ENCODE peak calls at places on chromosome 22, in ten cellular contexts. X, T, M, Q, G, H, U, F, N and W are unnamed samples.

GRCh38 chr22:36925388-36926290 is 12.2 kb downstream of the CSF2RB start:
- DNase-seq in X (no peak), T (peak), M (peak), Q (peak), G (no peak), H (no peak), U (no peak), F (peak), N (no peak), W (peak)

GRCh38 chr22:35523167-35523928 is 17.3 kb upstream of the RASD2 start:
- DNase-seq in X (no peak), T (no peak), M (no peak), Q (no peak), G (no peak), H (no peak), U (no peak), F (no peak), N (no peak), W (no peak)

GRCh38 chr22:22745225-22746060 is 101.0 kb downstream of the GGTLC2 start:
- DNase-seq in X (peak), T (peak), M (peak), Q (peak), G (peak), H (no peak), U (no peak), F (peak), N (peak), W (peak)

GRCh38 chr22:29143848-29144785 is 61.6 kb upstream of the EMID1 start:
- DNase-seq in X (no peak), T (no peak), M (no peak), Q (no peak), G (no peak), H (no peak), U (no peak), F (no peak), N (no peak), W (no peak)

GRCh38 chr22:49966716-49967332 is 6.3 kb downstream of the PIM3 start:
- DNase-seq in X (peak), T (no peak), M (no peak), Q (no peak), G (no peak), H (peak), U (peak), F (peak), N (peak), W (no peak)

GRCh38 chr22:25976346-25976745 is 192.9 kb upstream of the SEZ6L start:
- DNase-seq in X (no peak), T (no peak), M (no peak), Q (no peak), G (no peak), H (no peak), U (no peak), F (no peak), N (no peak), W (no peak)

GRCh38 chr22:44723801-44724200 is 21.8 kb downstream of the PRR5 start:
- DNase-seq in X (no peak), T (peak), M (no peak), Q (peak), G (peak), H (no peak), U (no peak), F (no peak), N (no peak), W (peak)

GRCh38 chr22:50600541-50600940 is at the start of gene MAPK8IP2:
- DNase-seq in X (no peak), T (no peak), M (no peak), Q (peak), G (no peak), H (no peak), U (peak), F (no peak), N (peak), W (no peak)

GRCh38 chr22:40855960-40856512 is 403 bp downstream of the ST13 start:
- DNase-seq in X (peak), T (peak), M (peak), Q (no peak), G (peak), H (peak), U (peak), F (peak), N (peak), W (no peak)

GRCh38 chr22:49930596-49931412 is 12.4 kb downstream of the CRELD2 start:
- DNase-seq in X (no peak), T (peak), M (peak), Q (peak), G (peak), H (peak), U (peak), F (peak), N (peak), W (peak)

GRCh38 chr22:43473441-43473840 is 61.6 kb downstream of the MPPED1 start:
- DNase-seq in X (no peak), T (no peak), M (no peak), Q (no peak), G (no peak), H (no peak), U (no peak), F (no peak), N (no peak), W (no peak)

GRCh38 chr22:40239345-40239683 is 61.6 kb downstream of the TNRC6B start:
- DNase-seq in X (no peak), T (no peak), M (no peak), Q (no peak), G (no peak), H (no peak), U (no peak), F (no peak), N (no peak), W (no peak)

GRCh38 chr22:49331878-49332277 is 495.8 kb downstream of the BRD1 start:
- DNase-seq in X (no peak), T (no peak), M (no peak), Q (no peak), G (no peak), H (no peak), U (peak), F (no peak), N (no peak), W (no peak)

GRCh38 chr22:49701380-49702067 is 126.1 kb downstream of the BRD1 start:
- DNase-seq in X (no peak), T (no peak), M (peak), Q (peak), G (no peak), H (no peak), U (no peak), F (no peak), N (no peak), W (no peak)

GRCh38 chr22:36873614-36874308 is 13.0 kb downstream of the NCF4 start:
- DNase-seq in X (peak), T (peak), M (peak), Q (peak), G (peak), H (no peak), U (no peak), F (peak), N (peak), W (peak)

GRCh38 chr22:32992821-32993220 is 65.4 kb downstream of the SYN3 start:
- DNase-seq in X (no peak), T (no peak), M (no peak), Q (no peak), G (no peak), H (no peak), U (no peak), F (no peak), N (no peak), W (no peak)

GRCh38 chr22:20526305-20526627 is 18.9 kb downstream of the MED15 start:
- DNase-seq in X (no peak), T (no peak), M (no peak), Q (no peak), G (no peak), H (no peak), U (no peak), F (no peak), N (no peak), W (no peak)

GRCh38 chr22:20525048-20525447 is 17.6 kb downstream of the MED15 start:
- DNase-seq in X (no peak), T (no peak), M (no peak), Q (no peak), G (no peak), H (no peak), U (no peak), F (no peak), N (no peak), W (no peak)

GRCh38 chr22:20524004-20524481 is 16.6 kb downstream of the MED15 start:
- DNase-seq in X (no peak), T (peak), M (no peak), Q (peak), G (peak), H (no peak), U (no peak), F (peak), N (no peak), W (no peak)

GRCh38 chr22:20528405-20528978 is 21.1 kb downstream of the MED15 start:
- DNase-seq in X (no peak), T (no peak), M (no peak), Q (no peak), G (no peak), H (no peak), U (no peak), F (no peak), N (no peak), W (no peak)

DNA sequence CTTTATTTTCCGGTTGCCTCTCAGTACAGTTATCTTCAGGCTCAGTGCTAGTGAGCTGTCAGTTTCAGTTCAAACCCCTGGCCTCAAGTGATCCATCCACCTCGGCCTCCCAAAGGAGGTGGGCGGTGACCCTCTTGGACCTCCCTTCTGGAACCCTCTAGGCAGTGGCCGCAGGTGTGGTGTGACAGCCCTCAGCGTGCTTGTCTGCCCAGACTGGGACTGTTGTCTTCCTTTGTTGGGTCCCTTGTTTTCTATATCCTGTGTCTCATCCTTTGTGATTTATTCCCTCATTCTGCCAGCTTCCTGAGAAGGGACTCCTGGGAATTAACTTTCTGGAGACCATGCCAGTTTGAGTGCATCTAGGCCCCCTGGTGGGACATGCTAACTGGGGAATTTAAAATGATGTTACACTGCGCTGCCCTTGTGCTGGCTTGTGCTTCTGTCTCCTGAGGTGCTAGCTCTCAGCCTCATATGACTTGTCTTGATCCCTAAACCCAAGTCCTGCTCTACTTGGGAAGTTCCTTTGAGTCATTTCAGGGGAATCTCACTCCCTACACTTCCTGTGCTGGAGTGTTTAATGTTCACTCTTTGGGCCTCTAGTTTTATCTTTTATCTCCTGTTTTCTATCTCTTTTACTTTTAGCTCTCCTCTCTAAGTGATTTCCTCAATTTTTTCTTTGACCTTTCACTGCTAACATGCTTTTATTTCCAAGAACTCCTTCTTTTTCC is 19.4 kb downstream of the MED15 start:
- DNase-seq in X (no peak), T (peak), M (peak), Q (peak), G (no peak), H (no peak), U (no peak), F (peak), N (no peak), W (peak)
- TF ChIP-seq CTCF in X (no peak), T (peak), M (no peak), Q (peak), G (no peak), H (no peak), U (no peak), F (peak), N (peak), W (peak)

GRCh38 chr22:46029036-46029435 is 52.1 kb upstream of the WNT7B start:
- DNase-seq in X (no peak), T (no peak), M (no peak), Q (no peak), G (no peak), H (no peak), U (no peak), F (no peak), N (no peak), W (no peak)

GRCh38 chr22:46025973-46026906 is 49.3 kb upstream of the WNT7B start:
- DNase-seq in X (peak), T (no peak), M (no peak), Q (no peak), G (no peak), H (peak), U (peak), F (no peak), N (no peak), W (no peak)

GRCh38 chr22:46028069-46028991 is 51.4 kb upstream of the WNT7B start:
- DNase-seq in X (peak), T (no peak), M (no peak), Q (no peak), G (no peak), H (peak), U (peak), F (no peak), N (no peak), W (no peak)

GRCh38 chr22:46026907-46027218 is 49.9 kb upstream of the WNT7B start:
- DNase-seq in X (no peak), T (no peak), M (no peak), Q (no peak), G (no peak), H (no peak), U (peak), F (no peak), N (no peak), W (no peak)

DNA sequence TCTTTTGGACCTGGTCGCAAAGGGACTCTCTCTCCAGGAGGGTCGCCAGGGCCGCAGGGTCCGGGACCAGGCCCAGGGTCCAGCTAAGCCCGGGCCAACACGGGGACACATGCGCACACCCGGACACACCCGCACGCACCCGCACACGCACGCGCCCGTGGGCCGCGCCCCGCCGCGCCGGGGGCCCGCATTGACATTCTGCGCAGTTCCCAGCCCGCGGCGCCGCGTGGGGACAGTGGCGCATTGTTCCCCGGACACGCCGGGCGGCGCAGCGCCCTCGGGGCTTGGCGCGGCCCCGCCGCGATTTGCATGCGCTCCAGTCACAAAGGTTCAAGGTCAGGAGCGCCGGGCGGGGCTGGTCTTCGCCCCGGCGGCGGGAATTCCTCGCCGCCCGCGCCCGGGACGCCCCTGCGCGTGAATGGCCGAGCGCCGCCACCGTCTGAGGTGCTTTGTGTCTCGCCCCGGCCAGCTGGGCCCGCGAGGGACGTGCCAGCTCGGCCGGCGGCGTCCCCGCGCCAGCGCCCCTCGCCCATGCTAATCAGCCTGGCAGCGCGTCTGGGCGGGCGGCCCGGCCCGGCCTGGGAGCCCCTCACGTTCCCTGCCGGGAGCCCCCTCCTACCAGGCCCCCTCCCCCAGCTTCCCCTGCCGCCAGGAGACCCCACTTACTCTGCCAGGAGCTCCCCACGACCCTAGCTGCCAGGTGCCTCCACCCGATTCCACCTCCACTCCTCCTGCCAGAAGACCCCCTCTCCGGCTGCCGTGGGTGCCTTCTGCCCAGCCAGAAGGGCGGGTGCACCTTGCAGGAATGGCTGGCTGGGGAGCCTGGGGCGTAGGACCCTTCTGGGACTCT is 50.5 kb upstream of the WNT7B start:
- DNase-seq in X (peak), T (no peak), M (no peak), Q (no peak), G (no peak), H (peak), U (peak), F (no peak), N (no peak), W (no peak)
- TF ChIP-seq CTCF in X (no peak), T (no peak), M (no peak), Q (no peak), G (no peak), H (peak), U (peak), F (no peak), N (no peak), W (peak)

GRCh38 chr22:30245985-30246901 is at the start of gene LIF:
- DNase-seq in X (peak), T (peak), M (peak), Q (no peak), G (peak), H (no peak), U (no peak), F (peak), N (no peak), W (peak)
- TF ChIP-seq CTCF in X (no peak), T (peak), M (peak), Q (no peak), G (no peak), H (peak), U (no peak), F (no peak), N (no peak), W (peak)

GRCh38 chr22:19103881-19104821 is 18.1 kb downstream of the DGCR2 start:
- DNase-seq in X (no peak), T (peak), M (no peak), Q (no peak), G (no peak), H (no peak), U (no peak), F (peak), N (no peak), W (no peak)

GRCh38 chr22:19107730-19108074 is 14.5 kb downstream of the DGCR2 start:
- DNase-seq in X (no peak), T (no peak), M (no peak), Q (no peak), G (no peak), H (no peak), U (no peak), F (no peak), N (no peak), W (no peak)

GRCh38 chr22:19105456-19105855 is 16.8 kb downstream of the DGCR2 start:
- DNase-seq in X (no peak), T (no peak), M (no peak), Q (no peak), G (no peak), H (no peak), U (no peak), F (no peak), N (no peak), W (no peak)

GRCh38 chr22:19106886-19107729 is 15.1 kb downstream of the DGCR2 start:
- DNase-seq in X (no peak), T (no peak), M (no peak), Q (no peak), G (no peak), H (no peak), U (no peak), F (no peak), N (no peak), W (no peak)

DNA sequence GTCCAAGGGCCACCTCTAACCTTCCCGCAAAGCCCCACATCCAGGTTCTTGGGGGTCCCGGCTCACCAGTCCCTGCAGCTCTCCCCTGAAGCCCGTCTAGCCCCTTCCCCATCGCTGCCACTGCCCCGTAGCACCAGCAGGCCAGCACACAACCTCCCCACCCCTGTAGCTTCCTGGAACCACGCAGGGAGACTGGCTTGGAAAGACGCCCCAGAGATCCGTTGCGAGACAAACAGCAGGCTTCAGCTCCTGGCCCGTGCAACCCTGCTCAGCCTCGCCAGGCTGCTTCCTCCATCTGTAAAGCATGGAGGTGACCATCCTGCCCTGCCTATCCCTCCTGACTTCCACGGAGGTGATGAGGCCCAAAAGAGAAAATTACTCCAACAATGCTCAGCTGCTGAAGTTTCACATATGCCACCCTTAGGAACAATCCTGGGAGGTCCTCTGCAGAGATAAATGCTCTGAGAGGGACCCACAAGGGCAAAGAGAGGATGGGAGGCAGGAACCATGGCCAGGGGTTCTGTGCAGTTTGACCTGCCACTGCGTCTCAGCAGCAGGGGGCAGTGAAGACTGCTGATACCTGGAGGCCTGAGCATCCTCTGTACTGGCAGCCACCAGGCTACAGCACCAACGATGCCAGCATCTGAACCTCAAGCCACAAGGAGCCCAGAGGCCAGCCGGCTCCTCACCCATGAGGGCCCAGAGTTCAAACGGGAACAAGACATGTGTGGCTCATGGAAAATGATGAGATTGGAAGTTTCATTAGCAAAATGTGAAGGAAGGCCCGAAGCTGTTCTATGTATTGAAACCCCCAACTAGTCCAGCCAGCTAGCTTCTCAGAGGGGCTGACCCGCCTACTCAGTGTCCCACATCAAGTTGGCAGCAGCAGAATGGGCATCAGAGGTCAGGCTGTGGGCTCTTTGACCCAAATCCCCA is 16.1 kb downstream of the DGCR2 start:
- DNase-seq in X (peak), T (no peak), M (peak), Q (peak), G (peak), H (no peak), U (no peak), F (no peak), N (peak), W (no peak)
- TF ChIP-seq CTCF in X (no peak), T (no peak), M (peak), Q (peak), G (peak), H (peak), U (no peak), F (no peak), N (peak), W (peak)